ENCODE peak calls at places on chromosomes 3 and 15, in eight cellular contexts. One of them, this sample, is unnamed.

GRCh38 chr3:81550415-81550814 is 211.0 kb downstream of the GBE1 start:
- DNase-seq in AG10803: peak
- DNase-seq in T-helper 2 cell: no peak
- DNase-seq in GM20000: no peak
- DNase-seq in left ventricle myocardium inferior: no peak
- DNase-seq in T-cell: no peak
- DNase-seq in anterior cingulate cortex: no peak
- DNase-seq in ELF-1: no peak
- DNase-seq in this sample: no peak

GRCh38 chr3:44001072-44001471 is 240.6 kb upstream of the TOPAZ1 start:
- DNase-seq in AG10803: peak
- DNase-seq in T-helper 2 cell: no peak
- DNase-seq in GM20000: no peak
- DNase-seq in left ventricle myocardium inferior: no peak
- DNase-seq in T-cell: no peak
- DNase-seq in anterior cingulate cortex: no peak
- DNase-seq in ELF-1: no peak
- DNase-seq in this sample: no peak

GRCh38 chr3:122094693-122095092 is 39.5 kb downstream of the CD86 start:
- DNase-seq in AG10803: no peak
- DNase-seq in T-helper 2 cell: peak
- DNase-seq in GM20000: no peak
- DNase-seq in left ventricle myocardium inferior: no peak
- DNase-seq in T-cell: no peak
- DNase-seq in anterior cingulate cortex: no peak
- DNase-seq in ELF-1: no peak
- DNase-seq in this sample: no peak

GRCh38 chr3:133572158-133573053 is 1.1 kb upstream of the CDV3 start:
- DNase-seq in AG10803: peak
- DNase-seq in T-helper 2 cell: peak
- DNase-seq in GM20000: peak
- DNase-seq in left ventricle myocardium inferior: no peak
- DNase-seq in T-cell: no peak
- DNase-seq in anterior cingulate cortex: no peak
- DNase-seq in ELF-1: no peak
- DNase-seq in this sample: peak

GRCh38 chr3:128623762-128624176 is 26.8 kb downstream of the RPN1 start:
- DNase-seq in AG10803: peak
- DNase-seq in T-helper 2 cell: no peak
- DNase-seq in GM20000: no peak
- DNase-seq in left ventricle myocardium inferior: no peak
- DNase-seq in T-cell: no peak
- DNase-seq in anterior cingulate cortex: no peak
- DNase-seq in ELF-1: no peak
- DNase-seq in this sample: no peak

GRCh38 chr3:51696954-51697353 is 9.9 kb upstream of the GRM2 start:
- DNase-seq in AG10803: no peak
- DNase-seq in T-helper 2 cell: no peak
- DNase-seq in GM20000: no peak
- DNase-seq in left ventricle myocardium inferior: no peak
- DNase-seq in T-cell: no peak
- DNase-seq in anterior cingulate cortex: peak
- DNase-seq in ELF-1: no peak
- DNase-seq in this sample: no peak

GRCh38 chr15:37015476-37015875 is 84.9 kb downstream of the MEIS2 start:
- DNase-seq in AG10803: no peak
- DNase-seq in T-helper 2 cell: no peak
- DNase-seq in GM20000: no peak
- DNase-seq in left ventricle myocardium inferior: no peak
- DNase-seq in T-cell: no peak
- DNase-seq in anterior cingulate cortex: no peak
- DNase-seq in ELF-1: no peak
- DNase-seq in this sample: no peak

GRCh38 chr3:165635791-165636681 is 201.2 kb downstream of the BCHE start:
- DNase-seq in AG10803: no peak
- DNase-seq in T-helper 2 cell: no peak
- DNase-seq in GM20000: no peak
- DNase-seq in left ventricle myocardium inferior: no peak
- DNase-seq in T-cell: no peak
- DNase-seq in anterior cingulate cortex: no peak
- DNase-seq in ELF-1: no peak
- DNase-seq in this sample: peak

GRCh38 chr15:94206463-94207167 is 24.7 kb upstream of the MCTP2 start:
- DNase-seq in AG10803: peak
- DNase-seq in T-helper 2 cell: peak
- DNase-seq in GM20000: no peak
- DNase-seq in left ventricle myocardium inferior: no peak
- DNase-seq in T-cell: no peak
- DNase-seq in anterior cingulate cortex: no peak
- DNase-seq in ELF-1: no peak
- DNase-seq in this sample: no peak

GRCh38 chr3:182216311-182216970 is 504.7 kb downstream of the SOX2 start:
- DNase-seq in AG10803: no peak
- DNase-seq in T-helper 2 cell: no peak
- DNase-seq in GM20000: no peak
- DNase-seq in left ventricle myocardium inferior: no peak
- DNase-seq in T-cell: no peak
- DNase-seq in anterior cingulate cortex: no peak
- DNase-seq in ELF-1: no peak
- DNase-seq in this sample: no peak

GRCh38 chr15:40289140-40289775 is 6.4 kb upstream of the ANKRD63 start:
- DNase-seq in AG10803: no peak
- DNase-seq in T-helper 2 cell: no peak
- DNase-seq in GM20000: no peak
- DNase-seq in left ventricle myocardium inferior: no peak
- DNase-seq in T-cell: no peak
- DNase-seq in anterior cingulate cortex: no peak
- DNase-seq in ELF-1: no peak
- DNase-seq in this sample: no peak

GRCh38 chr3:50347187-50347813 is 1.8 kb upstream of the ZMYND10 start:
- DNase-seq in AG10803: peak
- DNase-seq in T-helper 2 cell: peak
- DNase-seq in GM20000: peak
- DNase-seq in left ventricle myocardium inferior: peak
- DNase-seq in T-cell: peak
- DNase-seq in anterior cingulate cortex: peak
- DNase-seq in ELF-1: peak
- DNase-seq in this sample: peak

GRCh38 chr3:168998792-168999191 is 664.7 kb downstream of the MECOM start:
- DNase-seq in AG10803: no peak
- DNase-seq in T-helper 2 cell: no peak
- DNase-seq in GM20000: no peak
- DNase-seq in left ventricle myocardium inferior: no peak
- DNase-seq in T-cell: no peak
- DNase-seq in anterior cingulate cortex: no peak
- DNase-seq in ELF-1: no peak
- DNase-seq in this sample: no peak

This sample was measured in RCC 7860.